ENCODE peak calls at places on chromosomes 4 and X, in four cellular contexts. B is tibial artery; J is stimulated activated CD4-positive, alpha-beta T cell treated with anti-CD3 and anti-CD28 coated beads, Interleukin-2, amount 100 ng/mL, for 48 hours; Q is NCI-H2029. O is an unnamed sample.

GRCh38 chr4:730511-730910 is 24.9 kb downstream of the PCGF3 start:
- DNase-seq in J (no peak), Q (no peak), B (no peak), O (no peak)

GRCh38 chr4:174423257-174423944 is 98.9 kb downstream of the HPGD start:
- DNase-seq in J (no peak), Q (no peak), B (peak; percentile 42), O (no peak)

GRCh38 chr4:41320278-41320677 is 63.5 kb downstream of the UCHL1 start:
- DNase-seq in J (no peak), B (no peak), Q (no peak), O (no peak)

GRCh38 chr4:87079967-87080366 is 140.5 kb downstream of the KLHL8 start:
- DNase-seq in J (no peak), Q (no peak), B (no peak), O (no peak)

GRCh38 chrX:45070116-45071007 is 130.3 kb downstream of the DIPK2B start:
- DNase-seq in Q (peak; percentile 17), B (peak; percentile 21), J (no peak), O (no peak)

GRCh38 chrX:135114392-135114791 is 5.9 kb downstream of the ETDB start:
- DNase-seq in B (no peak), Q (no peak), J (no peak), O (no peak)

GRCh38 chrX:77415161-77415560 is 32.0 kb upstream of the FGF16 start:
- DNase-seq in B (no peak), Q (no peak), J (no peak), O (no peak)

GRCh38 chr4:187770345-187770744 is 225.2 kb upstream of the ZFP42 start:
- DNase-seq in B (no peak), Q (no peak), J (no peak), O (no peak)

GRCh38 chr4:962231-963208 is 10.8 kb downstream of the DGKQ start:
- DNase-seq in B (no peak), J (no peak), Q (peak; percentile 89), O (no peak)

O was measured in type B pancreatic cell.